ENCODE peak calls at places on chromosomes 11 and 22, in nine cellular contexts. One of them, this sample, is unnamed.

GRCh38 chr11:12411806-12412727 is 34.7 kb downstream of the PARVA start:
- DNase-seq in choroid plexus epithelial cell: peak
- DNase-seq in mesothelial cell of epicardium: peak
- DNase-seq in tibial artery: peak
- DNase-seq in activated B cell treated with CpG ODN at 0.5 μM for 24 hours: no peak
- DNase-seq in GM20000: peak
- DNase-seq in HFFc6: peak
- DNase-seq in lower lobe of right lung: peak
- DNase-seq in upper lobe of right lung: no peak
- DNase-seq in this sample: peak

GRCh38 chr11:111170761-111171379 is 74.7 kb upstream of the POU2AF2 start:
- DNase-seq in choroid plexus epithelial cell: no peak
- DNase-seq in mesothelial cell of epicardium: no peak
- DNase-seq in tibial artery: no peak
- DNase-seq in activated B cell treated with CpG ODN at 0.5 μM for 24 hours: no peak
- DNase-seq in GM20000: no peak
- DNase-seq in HFFc6: no peak
- DNase-seq in lower lobe of right lung: no peak
- DNase-seq in upper lobe of right lung: no peak
- DNase-seq in this sample: no peak

GRCh38 chr11:88704505-88704904 is 361.3 kb downstream of the GRM5 start:
- DNase-seq in choroid plexus epithelial cell: peak
- DNase-seq in mesothelial cell of epicardium: no peak
- DNase-seq in tibial artery: no peak
- DNase-seq in activated B cell treated with CpG ODN at 0.5 μM for 24 hours: no peak
- DNase-seq in GM20000: no peak
- DNase-seq in HFFc6: no peak
- DNase-seq in lower lobe of right lung: no peak
- DNase-seq in upper lobe of right lung: no peak
- DNase-seq in this sample: no peak

GRCh38 chr11:122199661-122200060 is 83.6 kb upstream of the BLID start:
- DNase-seq in choroid plexus epithelial cell: peak
- DNase-seq in mesothelial cell of epicardium: no peak
- DNase-seq in tibial artery: no peak
- DNase-seq in activated B cell treated with CpG ODN at 0.5 μM for 24 hours: no peak
- DNase-seq in GM20000: no peak
- DNase-seq in HFFc6: no peak
- DNase-seq in lower lobe of right lung: no peak
- DNase-seq in upper lobe of right lung: no peak
- DNase-seq in this sample: no peak

GRCh38 chr11:34601609-34602008 is 19.3 kb upstream of the EHF start:
- DNase-seq in choroid plexus epithelial cell: no peak
- DNase-seq in mesothelial cell of epicardium: no peak
- DNase-seq in tibial artery: no peak
- DNase-seq in activated B cell treated with CpG ODN at 0.5 μM for 24 hours: no peak
- DNase-seq in GM20000: no peak
- DNase-seq in HFFc6: no peak
- DNase-seq in lower lobe of right lung: no peak
- DNase-seq in upper lobe of right lung: no peak
- DNase-seq in this sample: no peak

GRCh38 chr22:26322179-26322905 is 106.7 kb upstream of the ASPHD2 start:
- DNase-seq in choroid plexus epithelial cell: peak
- DNase-seq in mesothelial cell of epicardium: no peak
- DNase-seq in tibial artery: no peak
- DNase-seq in activated B cell treated with CpG ODN at 0.5 μM for 24 hours: no peak
- DNase-seq in GM20000: no peak
- DNase-seq in HFFc6: peak
- DNase-seq in lower lobe of right lung: no peak
- DNase-seq in upper lobe of right lung: no peak
- DNase-seq in this sample: no peak

GRCh38 chr11:127815316-127815715 is 772.0 kb downstream of the ETS1 start:
- DNase-seq in choroid plexus epithelial cell: no peak
- DNase-seq in mesothelial cell of epicardium: no peak
- DNase-seq in tibial artery: no peak
- DNase-seq in activated B cell treated with CpG ODN at 0.5 μM for 24 hours: no peak
- DNase-seq in GM20000: no peak
- DNase-seq in HFFc6: no peak
- DNase-seq in lower lobe of right lung: no peak
- DNase-seq in upper lobe of right lung: no peak
- DNase-seq in this sample: no peak

GRCh38 chr11:20033806-20034205 is 126.5 kb downstream of the DBX1 start:
- DNase-seq in choroid plexus epithelial cell: no peak
- DNase-seq in mesothelial cell of epicardium: no peak
- DNase-seq in tibial artery: no peak
- DNase-seq in activated B cell treated with CpG ODN at 0.5 μM for 24 hours: no peak
- DNase-seq in GM20000: no peak
- DNase-seq in HFFc6: no peak
- DNase-seq in lower lobe of right lung: no peak
- DNase-seq in upper lobe of right lung: no peak
- DNase-seq in this sample: no peak

GRCh38 chr11:78987748-78988147 is 413.1 kb upstream of the NARS2 start:
- DNase-seq in choroid plexus epithelial cell: no peak
- DNase-seq in mesothelial cell of epicardium: no peak
- DNase-seq in tibial artery: no peak
- DNase-seq in activated B cell treated with CpG ODN at 0.5 μM for 24 hours: no peak
- DNase-seq in GM20000: no peak
- DNase-seq in HFFc6: no peak
- DNase-seq in lower lobe of right lung: no peak
- DNase-seq in upper lobe of right lung: no peak
- DNase-seq in this sample: no peak

GRCh38 chr11:68659158-68659921 is 25.0 kb upstream of the GAL start:
- DNase-seq in choroid plexus epithelial cell: peak
- DNase-seq in mesothelial cell of epicardium: peak
- DNase-seq in tibial artery: peak
- DNase-seq in activated B cell treated with CpG ODN at 0.5 μM for 24 hours: no peak
- DNase-seq in GM20000: no peak
- DNase-seq in HFFc6: peak
- DNase-seq in lower lobe of right lung: no peak
- DNase-seq in upper lobe of right lung: no peak
- DNase-seq in this sample: no peak

GRCh38 chr11:104120493-104121200 is 43.3 kb downstream of the PDGFD start:
- DNase-seq in choroid plexus epithelial cell: no peak
- DNase-seq in mesothelial cell of epicardium: no peak
- DNase-seq in tibial artery: no peak
- DNase-seq in activated B cell treated with CpG ODN at 0.5 μM for 24 hours: no peak
- DNase-seq in GM20000: no peak
- DNase-seq in HFFc6: no peak
- DNase-seq in lower lobe of right lung: no peak
- DNase-seq in upper lobe of right lung: no peak
- DNase-seq in this sample: no peak

GRCh38 chr22:39728236-39728860 is 157.8 kb downstream of the CACNA1I start:
- DNase-seq in choroid plexus epithelial cell: no peak
- DNase-seq in mesothelial cell of epicardium: peak
- DNase-seq in tibial artery: no peak
- DNase-seq in activated B cell treated with CpG ODN at 0.5 μM for 24 hours: no peak
- DNase-seq in GM20000: no peak
- DNase-seq in HFFc6: no peak
- DNase-seq in lower lobe of right lung: no peak
- DNase-seq in upper lobe of right lung: peak
- DNase-seq in this sample: no peak

GRCh38 chr11:35525501-35526175 is at the start of gene PAMR1:
- DNase-seq in choroid plexus epithelial cell: peak
- DNase-seq in mesothelial cell of epicardium: peak
- DNase-seq in tibial artery: peak
- DNase-seq in activated B cell treated with CpG ODN at 0.5 μM for 24 hours: no peak
- DNase-seq in GM20000: peak
- DNase-seq in HFFc6: peak
- DNase-seq in lower lobe of right lung: peak
- DNase-seq in upper lobe of right lung: peak
- DNase-seq in this sample: peak

GRCh38 chr11:121703166-121703565 is 250.4 kb upstream of the SORL1-AS1 start:
- DNase-seq in choroid plexus epithelial cell: no peak
- DNase-seq in mesothelial cell of epicardium: no peak
- DNase-seq in tibial artery: no peak
- DNase-seq in activated B cell treated with CpG ODN at 0.5 μM for 24 hours: no peak
- DNase-seq in GM20000: no peak
- DNase-seq in HFFc6: no peak
- DNase-seq in lower lobe of right lung: no peak
- DNase-seq in upper lobe of right lung: no peak
- DNase-seq in this sample: no peak

GRCh38 chr11:1756791-1757771 is 6.6 kb downstream of the CTSD start:
- DNase-seq in choroid plexus epithelial cell: no peak
- DNase-seq in mesothelial cell of epicardium: no peak
- DNase-seq in tibial artery: no peak
- DNase-seq in activated B cell treated with CpG ODN at 0.5 μM for 24 hours: no peak
- DNase-seq in GM20000: no peak
- DNase-seq in HFFc6: no peak
- DNase-seq in lower lobe of right lung: peak
- DNase-seq in upper lobe of right lung: peak
- DNase-seq in this sample: no peak

GRCh38 chr22:31337178-31337577 is 9.0 kb downstream of the PATZ1 start:
- DNase-seq in choroid plexus epithelial cell: peak
- DNase-seq in mesothelial cell of epicardium: no peak
- DNase-seq in tibial artery: no peak
- DNase-seq in activated B cell treated with CpG ODN at 0.5 μM for 24 hours: no peak
- DNase-seq in GM20000: no peak
- DNase-seq in HFFc6: peak
- DNase-seq in lower lobe of right lung: no peak
- DNase-seq in upper lobe of right lung: no peak
- DNase-seq in this sample: no peak

DNA sequence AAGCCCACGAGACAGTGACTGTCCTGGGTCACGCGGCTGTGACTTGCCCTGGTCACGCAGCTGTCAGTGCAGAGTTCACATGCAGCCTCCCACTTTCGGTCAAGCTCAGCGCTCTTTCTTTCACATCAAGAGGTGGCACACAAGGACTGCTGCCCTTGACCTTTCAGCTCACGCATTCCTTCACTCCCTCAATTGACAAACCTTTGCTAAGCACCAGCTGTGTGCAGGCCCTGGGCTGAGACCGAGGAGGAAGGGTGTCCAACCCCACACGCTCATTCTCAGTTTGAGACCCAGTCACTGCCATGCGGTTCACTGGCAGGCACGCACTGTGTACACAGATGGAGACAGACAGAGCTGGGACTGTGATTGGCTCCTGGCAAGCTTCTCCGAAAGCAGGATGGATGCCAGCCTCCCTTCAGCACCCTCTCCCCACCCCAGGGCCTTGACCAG is 70.3 kb downstream of the SCUBE1 start:
- DNase-seq in choroid plexus epithelial cell: no peak
- DNase-seq in mesothelial cell of epicardium: no peak
- DNase-seq in tibial artery: no peak
- DNase-seq in activated B cell treated with CpG ODN at 0.5 μM for 24 hours: no peak
- DNase-seq in GM20000: no peak
- DNase-seq in HFFc6: no peak
- DNase-seq in lower lobe of right lung: no peak
- DNase-seq in upper lobe of right lung: no peak
- DNase-seq in this sample: no peak
- TF ChIP-seq CTCF in choroid plexus epithelial cell: no peak
- TF ChIP-seq CTCF in mesothelial cell of epicardium: no peak
- TF ChIP-seq CTCF in tibial artery: no peak
- TF ChIP-seq CTCF in activated B cell treated with CpG ODN at 0.5 μM for 24 hours: no peak
- TF ChIP-seq CTCF in GM20000: no peak
- TF ChIP-seq CTCF in HFFc6: no peak
- TF ChIP-seq CTCF in lower lobe of right lung: no peak
- TF ChIP-seq CTCF in upper lobe of right lung: no peak
- TF ChIP-seq CTCF in this sample: no peak

GRCh38 chr22:45240137-45240809 is 421 bp downstream of the KIAA0930 start:
- DNase-seq in choroid plexus epithelial cell: peak
- DNase-seq in mesothelial cell of epicardium: peak
- DNase-seq in tibial artery: no peak
- DNase-seq in activated B cell treated with CpG ODN at 0.5 μM for 24 hours: peak
- DNase-seq in GM20000: no peak
- DNase-seq in HFFc6: no peak
- DNase-seq in lower lobe of right lung: peak
- DNase-seq in upper lobe of right lung: peak
- DNase-seq in this sample: no peak
- TF ChIP-seq CTCF in choroid plexus epithelial cell: no peak
- TF ChIP-seq CTCF in mesothelial cell of epicardium: no peak
- TF ChIP-seq CTCF in tibial artery: no peak
- TF ChIP-seq CTCF in activated B cell treated with CpG ODN at 0.5 μM for 24 hours: no peak
- TF ChIP-seq CTCF in GM20000: no peak
- TF ChIP-seq CTCF in HFFc6: no peak
- TF ChIP-seq CTCF in lower lobe of right lung: no peak
- TF ChIP-seq CTCF in upper lobe of right lung: no peak
- TF ChIP-seq CTCF in this sample: no peak

DNA sequence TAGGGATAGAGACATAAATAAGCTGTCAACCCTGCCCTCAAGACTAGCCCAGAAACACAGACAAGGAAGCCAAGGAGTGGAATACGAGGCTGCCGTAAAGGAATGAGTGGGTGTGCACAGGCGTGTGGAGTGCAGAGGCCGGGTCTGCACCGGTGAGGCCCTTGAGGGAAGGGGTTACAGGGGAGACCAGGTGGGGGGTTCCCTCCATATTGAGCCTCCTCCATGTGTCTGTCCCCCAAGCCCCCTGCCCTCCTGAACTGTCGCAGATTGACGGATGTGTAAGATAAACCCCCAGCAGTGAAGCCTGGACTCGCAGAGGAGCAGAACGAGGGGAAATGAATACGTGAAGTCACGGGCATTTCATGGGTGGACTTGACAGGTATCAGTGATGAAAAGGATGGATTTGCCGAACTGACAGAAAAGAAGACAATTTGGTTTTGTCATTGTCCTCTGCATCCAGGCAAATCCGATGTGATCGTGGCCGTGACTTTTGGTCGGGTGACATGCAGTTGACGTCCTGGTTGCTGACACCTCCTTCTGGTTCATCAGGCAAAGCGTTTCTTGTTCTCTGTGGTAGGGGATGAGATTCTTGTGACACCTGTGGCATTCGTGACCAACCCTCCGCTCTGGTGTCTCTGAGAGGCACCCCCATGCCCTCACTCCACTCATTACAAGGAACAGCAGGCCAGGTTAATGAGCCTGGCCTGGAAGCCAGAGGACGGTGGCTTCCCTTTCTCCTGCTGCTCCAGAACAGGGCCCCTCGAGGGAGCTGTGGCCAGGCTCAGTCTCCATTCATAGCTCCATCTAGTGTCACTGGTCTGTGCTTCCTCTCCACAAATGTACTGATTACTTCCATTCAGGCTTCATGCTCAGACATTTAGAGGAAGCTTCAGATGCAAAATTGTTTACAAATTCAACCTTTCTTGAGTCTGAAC is 223.1 kb upstream of the B3GAT1 start:
- DNase-seq in choroid plexus epithelial cell: no peak
- DNase-seq in mesothelial cell of epicardium: no peak
- DNase-seq in tibial artery: no peak
- DNase-seq in activated B cell treated with CpG ODN at 0.5 μM for 24 hours: no peak
- DNase-seq in GM20000: no peak
- DNase-seq in HFFc6: no peak
- DNase-seq in lower lobe of right lung: no peak
- DNase-seq in upper lobe of right lung: no peak
- DNase-seq in this sample: no peak
- TF ChIP-seq CTCF in choroid plexus epithelial cell: no peak
- TF ChIP-seq CTCF in mesothelial cell of epicardium: no peak
- TF ChIP-seq CTCF in tibial artery: no peak
- TF ChIP-seq CTCF in activated B cell treated with CpG ODN at 0.5 μM for 24 hours: no peak
- TF ChIP-seq CTCF in GM20000: no peak
- TF ChIP-seq CTCF in HFFc6: no peak
- TF ChIP-seq CTCF in lower lobe of right lung: no peak
- TF ChIP-seq CTCF in upper lobe of right lung: no peak
- TF ChIP-seq CTCF in this sample: peak

DNA sequence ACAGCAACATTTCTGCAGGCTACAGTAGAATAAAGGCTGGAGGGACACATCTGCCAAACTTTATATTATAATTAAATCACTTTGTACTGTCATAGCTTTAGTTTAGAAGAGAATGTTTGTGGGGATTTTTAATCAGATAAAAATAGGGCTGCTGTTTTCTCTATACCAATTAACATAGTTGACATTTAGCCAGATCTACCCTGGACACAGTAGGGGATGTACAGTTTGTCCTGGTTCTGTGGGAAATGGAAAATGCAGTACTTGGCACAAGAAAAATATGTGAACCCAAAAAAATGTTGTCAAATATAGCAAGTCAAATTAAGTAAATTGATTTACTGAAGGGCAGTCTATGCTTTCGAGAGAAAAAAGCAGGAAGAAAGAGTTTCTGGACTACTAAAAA is 20.8 kb upstream of the PICALM start:
- DNase-seq in choroid plexus epithelial cell: peak
- DNase-seq in mesothelial cell of epicardium: no peak
- DNase-seq in tibial artery: no peak
- DNase-seq in activated B cell treated with CpG ODN at 0.5 μM for 24 hours: no peak
- DNase-seq in GM20000: no peak
- DNase-seq in HFFc6: peak
- DNase-seq in lower lobe of right lung: no peak
- DNase-seq in upper lobe of right lung: no peak
- DNase-seq in this sample: no peak
- TF ChIP-seq CTCF in choroid plexus epithelial cell: no peak
- TF ChIP-seq CTCF in mesothelial cell of epicardium: no peak
- TF ChIP-seq CTCF in tibial artery: no peak
- TF ChIP-seq CTCF in activated B cell treated with CpG ODN at 0.5 μM for 24 hours: no peak
- TF ChIP-seq CTCF in GM20000: no peak
- TF ChIP-seq CTCF in HFFc6: no peak
- TF ChIP-seq CTCF in lower lobe of right lung: no peak
- TF ChIP-seq CTCF in upper lobe of right lung: no peak
- TF ChIP-seq CTCF in this sample: no peak